ENCODE peak calls at places on chromosome 16, in five cellular contexts. J, M, A, D and R are unnamed samples.

GRCh38 chr16:57677622-57678369 is 9.7 kb downstream of the ADGRG3 start:
- DNase-seq in J (no peak), M (no peak), A (no peak), D (no peak), R (no peak)

GRCh38 chr16:19507882-19508281 is 14.0 kb downstream of the GDE1 start:
- DNase-seq in J (no peak), M (no peak), A (no peak), D (no peak), R (no peak)

GRCh38 chr16:18983565-18984424 is at the start of gene TMC7:
- DNase-seq in J (peak; percentile 79), M (peak; percentile 88), A (peak; percentile 89), D (peak; percentile 95), R (peak; percentile 82)

GRCh38 chr16:74586948-74587347 is 20.0 kb downstream of the GLG1 start:
- DNase-seq in J (no peak), M (no peak), A (no peak), D (no peak), R (no peak)

GRCh38 chr16:69904495-69905170 is 46.5 kb upstream of the CLEC18A start:
- DNase-seq in J (no peak), M (no peak), A (no peak), D (no peak), R (no peak)

GRCh38 chr16:64590516-64590915 is 531.3 kb downstream of the CDH11 start:
- DNase-seq in J (peak; percentile 9), M (no peak), A (peak; percentile 10), D (no peak), R (no peak)

GRCh38 chr16:57163842-57164241 is 22.0 kb downstream of the PSME3IP1 start:
- DNase-seq in J (no peak), M (no peak), A (no peak), D (no peak), R (no peak)

GRCh38 chr16:17286443-17286842 is 184.3 kb downstream of the XYLT1 start:
- DNase-seq in J (no peak), M (no peak), A (no peak), D (no peak), R (no peak)

GRCh38 chr16:88844412-88845118 is 12.2 kb downstream of the GALNS start:
- DNase-seq in J (no peak), M (no peak), A (no peak), D (no peak), R (no peak)

GRCh38 chr16:83968891-83969672 is 1.0 kb downstream of the NECAB2 start:
- DNase-seq in J (no peak), M (no peak), A (no peak), D (no peak), R (no peak)

GRCh38 chr16:22370038-22370541 is 4.3 kb downstream of the CDR2 start:
- DNase-seq in J (peak; percentile 95), M (no peak), A (no peak), D (no peak), R (no peak)

GRCh38 chr16:72878301-72879269 is 169.3 kb downstream of the ZFHX3 start:
- DNase-seq in J (peak; percentile 75), M (no peak), A (peak; percentile 56), D (no peak), R (no peak)

GRCh38 chr16:27432600-27432957 is 30.6 kb downstream of the IL21R start:
- DNase-seq in J (peak; percentile 82), M (no peak), A (peak; percentile 70), D (no peak), R (no peak)

GRCh38 chr16:30063893-30064745 is 1.4 kb upstream of the ALDOA start:
- DNase-seq in J (peak; percentile 37), M (peak; percentile 92), A (peak; percentile 47), D (no peak), R (peak; percentile 54)

GRCh38 chr16:88905563-88905962 is 39.1 kb upstream of the PABPN1L start:
- DNase-seq in J (no peak), M (no peak), A (no peak), D (no peak), R (no peak)

GRCh38 chr16:84198401-84198800 is 7.4 kb downstream of the ADAD2 start:
- DNase-seq in J (peak; percentile 59), M (no peak), A (peak; percentile 62), D (no peak), R (no peak)

GRCh38 chr16:46736695-46737094 is 11.4 kb downstream of the MYLK3 start:
- DNase-seq in J (no peak), M (no peak), A (no peak), D (no peak), R (no peak)

GRCh38 chr16:10557750-10558149 is 22.6 kb downstream of the EMP2 start:
- DNase-seq in J (no peak), M (no peak), A (no peak), D (no peak), R (no peak)

GRCh38 chr16:46968063-46968435 is 5.4 kb downstream of the DNAJA2 start:
- DNase-seq in J (no peak), M (no peak), A (no peak), D (no peak), R (no peak)

GRCh38 chr16:75065808-75066149 is 50.8 kb downstream of the LDHD start:
- DNase-seq in J (no peak), M (no peak), A (no peak), D (no peak), R (no peak)

GRCh38 chr16:84177740-84178070 is 9.2 kb downstream of the TAF1C start:
- DNase-seq in J (peak; percentile 81), M (no peak), A (peak; percentile 16), D (no peak), R (no peak)

GRCh38 chr16:73572135-73572534 is 524.2 kb upstream of the ZFHX3 start:
- DNase-seq in J (no peak), M (peak; percentile 50), A (no peak), D (no peak), R (no peak)

GRCh38 chr16:20866161-20866772 is 33.9 kb downstream of the DCUN1D3 start:
- DNase-seq in J (peak; percentile 87), M (no peak), A (peak; percentile 80), D (no peak), R (peak; percentile 55)

GRCh38 chr16:10688291-10688690 is 6.4 kb downstream of the TEKT5 start:
- DNase-seq in J (no peak), M (no peak), A (no peak), D (no peak), R (no peak)

GRCh38 chr16:72094266-72094610 is 591 bp downstream of the DHX38 start:
- DNase-seq in J (no peak), M (no peak), A (no peak), D (no peak), R (no peak)

GRCh38 chr16:85872666-85873561 is 26.0 kb upstream of the IRF8 start:
- DNase-seq in J (no peak), M (no peak), A (no peak), D (no peak), R (no peak)
- TF ChIP-seq CTCF in J (no peak), M (no peak), A (no peak), D (no peak), R (no peak)

DNA sequence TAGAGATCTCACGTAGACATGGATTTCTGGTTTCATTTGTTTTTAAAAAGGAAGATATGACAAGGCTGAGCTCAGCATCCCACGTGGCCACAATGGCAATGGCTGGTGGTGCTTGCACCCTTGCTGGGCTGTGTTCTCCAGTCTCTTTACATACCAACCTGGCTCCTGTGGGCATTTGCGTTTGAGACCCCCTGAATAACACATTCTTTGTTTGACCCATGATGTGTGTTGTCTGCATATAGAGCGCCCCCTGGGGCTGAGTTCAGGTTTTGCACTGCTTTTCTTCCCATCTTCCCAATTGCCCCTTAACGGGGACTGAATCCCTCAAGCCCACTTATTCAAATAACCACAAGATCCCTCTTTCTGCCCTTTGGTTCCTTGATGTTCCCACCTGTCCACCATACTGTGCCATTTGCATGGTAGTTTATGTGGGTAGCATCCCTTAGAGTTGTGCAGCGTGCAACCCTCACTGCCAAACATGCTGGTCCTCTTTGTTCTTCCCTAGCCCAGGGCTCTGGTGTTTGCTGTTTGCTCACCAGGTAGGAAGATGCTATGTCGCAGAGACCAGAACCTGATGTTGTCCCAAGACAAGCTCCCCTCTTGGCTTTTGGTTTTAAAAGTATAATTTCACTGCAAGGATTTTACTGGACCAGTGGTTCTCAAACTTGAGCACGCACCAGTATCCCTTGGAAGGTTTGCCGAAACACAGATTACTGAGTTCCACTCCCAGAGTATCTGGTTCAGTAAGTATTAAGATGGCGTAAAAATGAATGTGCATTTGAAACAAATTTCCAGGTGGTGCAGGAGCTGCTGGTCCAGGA is 38.5 kb upstream of the NKD1 start:
- DNase-seq in J (peak; percentile 6), M (peak; percentile 50), A (peak; percentile 5), D (peak; percentile 63), R (no peak)
- TF ChIP-seq CTCF in J (peak; percentile 51), M (no peak), A (peak; percentile 67), D (peak; percentile 72), R (peak; percentile 65)

GRCh38 chr16:82063456-82064082 is 28.5 kb downstream of the HSD17B2 start:
- DNase-seq in J (no peak), M (no peak), A (no peak), D (no peak), R (no peak)

GRCh38 chr16:82062645-82063058 is 27.6 kb downstream of the HSD17B2 start:
- DNase-seq in J (peak; percentile 71), M (no peak), A (no peak), D (no peak), R (no peak)

GRCh38 chr16:82059983-82060421 is 24.9 kb downstream of the HSD17B2 start:
- DNase-seq in J (no peak), M (no peak), A (no peak), D (no peak), R (no peak)

GRCh38 chr16:82059161-82059982 is 24.3 kb downstream of the HSD17B2 start:
- DNase-seq in J (no peak), M (no peak), A (no peak), D (no peak), R (no peak)

DNA sequence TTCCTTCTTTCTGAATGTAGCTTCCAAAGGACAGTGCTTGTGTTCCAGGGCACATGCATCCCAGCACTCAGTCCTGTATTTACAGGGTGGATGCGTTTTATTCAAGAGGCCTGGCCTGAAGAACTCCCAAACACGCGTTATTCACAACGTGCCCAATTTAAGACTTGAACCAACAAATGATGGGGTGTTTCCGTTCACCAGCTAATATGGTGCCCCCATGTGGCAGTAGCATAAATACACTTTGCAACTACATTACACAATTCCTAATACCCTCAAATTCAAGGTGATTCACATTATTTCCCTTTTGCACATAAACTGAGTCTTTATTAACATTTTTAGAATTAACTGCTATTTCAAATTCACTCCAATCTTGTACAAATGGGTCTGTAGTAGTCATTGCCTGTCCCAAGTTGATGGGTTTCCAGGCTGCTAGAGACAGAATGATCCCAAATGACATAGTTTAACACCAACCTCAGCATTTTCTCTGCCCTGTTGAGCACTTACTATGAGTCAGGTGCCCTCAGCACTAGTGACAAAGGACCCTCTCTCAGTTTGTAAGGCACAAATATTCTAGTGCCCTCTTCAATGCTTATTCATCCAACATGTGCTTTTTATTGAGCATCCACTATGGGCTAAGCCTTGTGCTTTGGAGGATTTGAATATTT is 26.9 kb downstream of the HSD17B2 start:
- DNase-seq in J (peak; percentile 22), M (peak; percentile 61), A (peak; percentile 26), D (no peak), R (no peak)
- TF ChIP-seq CTCF in J (peak; percentile 34), M (no peak), A (peak; percentile 42), D (peak; percentile 47), R (peak; percentile 37)

GRCh38 chr16:77951788-77952187 is 70.6 kb upstream of the CLEC3A start:
- DNase-seq in J (no peak), M (no peak), A (no peak), D (no peak), R (no peak)
- TF ChIP-seq CTCF in J (no peak), M (no peak), A (peak; percentile 11), D (peak; percentile 65), R (peak; percentile 59)